ENCODE peak calls at places on chromosome 18, in four cellular contexts. S is body of pancreas; V is CD8-positive, alpha-beta T cell; T is heart right ventricle. W is an unnamed sample. For H3K4me1, the result is how much of the 10 kb centered on the place peaks cover.

GRCh38 chr18:22346342-22346967 is 71.3 kb downstream of the CTAGE1 start:
- DNase-seq in T (peak), S (peak), V (no peak), W (peak)

GRCh38 chr18:9571546-9571945 is 42.8 kb downstream of the PPP4R1 start:
- DNase-seq in T (no peak), S (no peak), V (no peak), W (no peak)

GRCh38 chr18:76827205-76827885 is 5.0 kb downstream of the ZNF236 start:
- DNase-seq in T (no peak), S (no peak), V (no peak), W (no peak)

GRCh38 chr18:456361-456821 is 44.1 kb downstream of the COLEC12 start:
- DNase-seq in T (peak), V (no peak), S (peak), W (no peak)

GRCh38 chr18:56748698-56749268 is 97.6 kb downstream of the WDR7 start:
- DNase-seq in T (peak), V (no peak), S (no peak), W (no peak)

GRCh38 chr18:76488190-76488589 is 6.9 kb downstream of the ZNF516 start:
- DNase-seq in V (no peak), S (no peak), T (no peak), W (no peak)

GRCh38 chr18:43590182-43590903 is 313.1 kb upstream of the SYT4 start:
- DNase-seq in V (no peak), S (no peak), T (no peak), W (no peak)

GRCh38 chr18:75269140-75269676 is 58.6 kb downstream of the TSHZ1 start:
- DNase-seq in V (no peak), T (no peak), S (no peak), W (no peak)

GRCh38 chr18:35730738-35731370 is 149.3 kb downstream of the GALNT1 start:
- DNase-seq in S (no peak), V (no peak), T (peak), W (no peak)

GRCh38 chr18:55790296-55790695 is 202.3 kb upstream of the TCF4 start:
- DNase-seq in T (no peak), S (no peak), V (no peak), W (no peak)

GRCh38 chr18:79668203-79668602 is 11.4 kb upstream of the CTDP1 start:
- DNase-seq in T (no peak), S (no peak), V (no peak), W (no peak)

GRCh38 chr18:41666251-41666650 is 288.8 kb upstream of the PIK3C3 start:
- DNase-seq in V (no peak), S (no peak), T (no peak), W (no peak)

GRCh38 chr18:43588838-43589237 is 311.5 kb upstream of the SYT4 start:
- DNase-seq in V (no peak), S (no peak), T (peak), W (no peak)

GRCh38 chr18:11859903-11860407 is 8.7 kb downstream of the CHMP1B start:
- DNase-seq in T (no peak), S (no peak), V (no peak), W (no peak)

GRCh38 chr18:31498450-31499156 is 626 bp downstream of the DSG2 start:
- DNase-seq in S (peak), V (no peak), T (no peak), W (no peak)

GRCh38 chr18:6781846-6782245 is 52.3 kb downstream of the ARHGAP28 start:
- DNase-seq in V (no peak), S (no peak), T (no peak), W (no peak)

GRCh38 chr18:10432781-10433180 is 21.7 kb upstream of the APCDD1 start:
- DNase-seq in T (no peak), V (no peak), S (no peak), W (no peak)

GRCh38 chr18:74534150-74534969 is at the start of gene CNDP1:
- DNase-seq in T (no peak), S (no peak), V (no peak), W (no peak)

GRCh38 chr18:72878143-72878542 is 10.4 kb upstream of the NETO1 start:
- DNase-seq in T (no peak), S (no peak), V (no peak), W (no peak)

GRCh38 chr18:12857215-12857924 is 26.7 kb downstream of the PTPN2 start:
- DNase-seq in S (no peak), V (no peak), T (no peak), W (no peak)

GRCh38 chr18:12990128-12990485 is 1.1 kb upstream of the CEP192 start:
- DNase-seq in V (no peak), T (no peak), S (no peak), W (no peak)

GRCh38 chr18:5398269-5398668 is 102.7 kb upstream of the ZBTB14 start:
- DNase-seq in T (no peak), S (no peak), V (no peak), W (no peak)

GRCh38 chr18:79404567-79404910 is 8.8 kb downstream of the NFATC1 start:
- DNase-seq in V (no peak), S (no peak), T (no peak), W (no peak)

GRCh38 chr18:55395811-55396210 is 192.2 kb downstream of the TCF4 start:
- DNase-seq in S (no peak), V (no peak), T (no peak), W (no peak)

GRCh38 chr18:24922491-24922890 is 429.5 kb downstream of the ZNF521 start:
- DNase-seq in V (no peak), T (no peak), S (no peak), W (no peak)

GRCh38 chr18:36321636-36322407 is 24.3 kb downstream of the FHOD3 start:
- DNase-seq in V (no peak), S (no peak), T (no peak), W (no peak)

GRCh38 chr18:10142496-10143160 is 228.8 kb downstream of the VAPA start:
- DNase-seq in S (no peak), V (no peak), T (no peak), W (no peak)

GRCh38 chr18:22349317-22349898 is 68.3 kb downstream of the CTAGE1 start:
- DNase-seq in S (no peak), T (no peak), V (no peak), W (no peak)

GRCh38 chr18:46211816-46212215 is 107.6 kb downstream of the HAUS1 start:
- DNase-seq in S (no peak), T (no peak), V (no peak), W (no peak)

GRCh38 chr18:7927119-7927518 is 360.0 kb downstream of the PTPRM start:
- DNase-seq in V (no peak), S (no peak), T (no peak), W (no peak)
- H3K4me1 ChIP-seq in V (under half), S (under half), T (under half), W (under half)

DNA sequence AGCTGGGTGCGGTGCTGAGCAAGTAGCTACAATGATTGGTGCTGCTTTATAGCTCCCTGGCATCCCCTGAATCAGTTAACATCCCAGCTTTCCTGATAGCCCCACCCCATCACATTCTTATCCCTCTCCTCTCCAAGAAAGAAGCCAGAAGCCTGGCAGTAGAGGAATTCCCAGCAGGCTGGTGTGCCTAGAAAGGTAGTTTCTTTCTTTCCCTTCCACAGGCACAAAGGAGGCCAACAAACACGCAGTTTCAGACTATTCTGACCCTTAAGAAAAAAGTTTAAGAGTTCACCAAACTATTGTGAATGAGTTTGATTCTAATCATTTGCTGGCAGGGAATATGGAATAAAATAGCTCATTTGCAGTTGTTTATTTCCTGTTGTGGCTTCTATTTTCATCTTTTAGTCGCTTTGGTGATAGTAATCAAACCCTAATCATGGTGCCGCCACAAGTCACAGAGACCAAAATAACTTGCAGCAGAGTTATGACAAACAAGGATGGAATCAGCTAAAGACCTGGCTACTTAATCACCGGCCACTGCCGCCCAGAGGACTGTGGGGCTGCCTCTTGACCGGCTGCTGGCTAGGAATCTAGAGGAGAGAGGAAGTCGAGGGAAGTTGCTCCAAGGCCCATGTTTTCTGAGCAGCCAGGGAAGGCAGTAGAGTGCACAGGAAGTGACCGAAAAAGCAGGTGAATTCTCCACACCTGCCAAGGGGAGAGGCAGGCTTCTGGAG is 4.9 kb upstream of the SMAD7 start:
- DNase-seq in V (no peak), T (peak), S (peak), W (peak)
- TF ChIP-seq CTCF in V (no peak), T (peak), S (no peak), W (no peak)

GRCh38 chr18:61833387-61833786 is 59.4 kb downstream of the RNF152 start:
- DNase-seq in S (no peak), V (no peak), T (no peak), W (no peak)
- H3K4me1 ChIP-seq in S (under half), V (under half), T (under half), W (under half)

GRCh38 chr18:63325086-63325686 is 5.6 kb upstream of the BCL2 start:
- DNase-seq in T (no peak), S (no peak), V (no peak), W (no peak)

GRCh38 chr18:63320690-63321265 is 1.2 kb upstream of the BCL2 start:
- DNase-seq in T (peak), S (peak), V (no peak), W (no peak)

GRCh38 chr18:63322246-63322645 is 2.7 kb upstream of the BCL2 start:
- DNase-seq in T (no peak), S (no peak), V (no peak), W (no peak)

GRCh38 chr18:63321291-63321690 is 1.7 kb upstream of the BCL2 start:
- DNase-seq in S (no peak), V (no peak), T (no peak), W (no peak)

GRCh38 chr18:63322908-63323634 is 3.5 kb upstream of the BCL2 start:
- DNase-seq in V (no peak), S (peak), T (peak), W (no peak)
- TF ChIP-seq CTCF in V (peak), S (peak), T (peak), W (peak)

DNA sequence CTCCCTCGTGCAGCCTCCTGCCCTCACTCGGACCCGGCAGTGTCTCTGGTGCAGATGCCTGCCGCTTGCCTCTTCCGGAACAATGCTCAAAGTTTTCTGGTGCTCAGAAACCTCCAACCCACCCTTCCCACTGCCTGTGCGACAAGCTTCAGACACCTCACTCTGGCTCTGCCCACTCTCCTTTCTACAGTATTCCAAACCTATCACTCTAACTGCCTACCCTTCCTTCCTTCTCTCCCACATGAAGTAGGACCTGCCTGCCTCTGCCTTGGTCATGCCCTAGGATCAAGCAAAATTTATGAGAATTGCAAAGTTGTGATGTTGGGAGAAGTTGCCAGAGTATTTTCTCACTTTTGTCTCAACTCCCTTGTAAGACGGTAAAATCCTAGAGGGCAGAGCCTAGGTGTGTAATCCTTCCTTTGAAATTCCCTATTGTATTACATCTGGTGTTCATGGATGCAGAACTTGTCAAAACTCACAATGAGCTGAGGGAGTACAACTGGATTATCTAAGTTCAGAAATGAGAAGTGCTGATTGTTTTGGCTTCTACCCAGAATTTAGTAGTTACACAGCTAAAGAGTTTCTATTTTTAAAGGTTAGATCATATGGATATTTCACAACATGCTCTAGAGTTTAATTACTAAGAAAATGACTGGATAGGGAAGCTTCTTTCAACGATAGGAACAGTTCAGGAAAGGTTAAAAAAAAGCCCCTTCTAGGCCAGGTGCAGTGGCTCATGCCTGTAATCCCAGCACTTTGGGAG is 7.2 kb downstream of the NPC1 start:
- DNase-seq in S (no peak), T (no peak), V (no peak), W (no peak)
- H3K4me1 ChIP-seq in S (under half), T (half or more), V (under half), W (under half)

DNA sequence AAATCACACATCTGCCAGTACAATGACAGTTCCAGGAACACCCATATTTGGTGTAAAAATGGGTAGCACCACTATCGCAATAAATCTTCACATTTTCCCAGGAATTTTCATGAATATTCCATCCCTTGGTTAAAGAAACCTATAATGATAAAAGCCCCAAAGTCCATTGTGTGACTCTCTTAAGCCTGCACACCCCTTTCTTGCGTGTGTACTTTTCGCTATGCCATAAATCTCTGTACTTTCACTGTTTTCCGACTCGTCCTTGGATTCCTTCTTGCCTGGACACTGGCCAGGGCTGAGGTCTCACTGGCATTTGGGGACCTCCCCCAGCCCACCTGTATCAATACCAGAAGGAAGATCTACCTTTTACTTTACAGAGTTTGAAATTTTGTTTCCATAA is 172.3 kb downstream of the RNF152 start:
- DNase-seq in S (no peak), V (no peak), T (no peak), W (no peak)
- TF ChIP-seq CTCF in S (no peak), V (no peak), T (no peak), W (no peak)